ENCODE peak calls at places on chromosomes 4 and X, in four cellular contexts. W is mesendoderm, X is IMR-90, J is H1. Z is an unnamed sample.

GRCh38 chr4:79598801-79599200 is 190.8 kb upstream of the GK2 start:
- DNase-seq in W (no peak), X (no peak), J (no peak), Z (no peak)

GRCh38 chr4:3346146-3346545 is 53.3 kb downstream of the RGS12 start:
- DNase-seq in W (peak), X (peak), J (no peak), Z (peak)

GRCh38 chr4:43379001-43379400 is 486.5 kb downstream of the GRXCR1 start:
- DNase-seq in W (no peak), X (no peak), J (no peak), Z (no peak)

GRCh38 chr4:69689530-69690111 is 36.6 kb upstream of the UGT2A1 start:
- DNase-seq in W (peak), X (peak), J (no peak), Z (peak)

GRCh38 chrX:112874140-112874539 is 33.5 kb upstream of the AMOT start:
- DNase-seq in W (no peak), X (peak), J (no peak), Z (peak)

GRCh38 chr4:5203925-5204324 is 152.6 kb downstream of the STK32B start:
- DNase-seq in W (no peak), X (no peak), J (no peak), Z (no peak)

GRCh38 chr4:110109455-110109854 is 89.0 kb downstream of the ELOVL6 start:
- DNase-seq in W (no peak), X (no peak), J (no peak), Z (no peak)

GRCh38 chrX:24963823-24964222 is 51.9 kb downstream of the ARX start:
- DNase-seq in W (peak), X (no peak), J (no peak), Z (no peak)

GRCh38 chr4:183444953-183445543 is 612 bp downstream of the CDKN2AIP start:
- DNase-seq in W (peak), X (no peak), J (no peak), Z (no peak)

GRCh38 chrX:71128166-71128833 is 9.9 kb downstream of the MED12 start:
- DNase-seq in W (no peak), X (peak), J (no peak), Z (peak)

GRCh38 chr4:155762351-155762750 is 3.5 kb downstream of the GUCY1B1 start:
- DNase-seq in W (no peak), X (peak), J (no peak), Z (no peak)

GRCh38 chr4:100422911-100423310 is 94.9 kb downstream of the EMCN start:
- DNase-seq in W (no peak), X (no peak), J (no peak), Z (no peak)

GRCh38 chrX:13487731-13488505 is 81.5 kb upstream of the EGFL6 start:
- DNase-seq in W (peak), X (peak), J (peak), Z (peak)

GRCh38 chr4:113919145-113919544 is 60.3 kb downstream of the ARSJ start:
- DNase-seq in W (no peak), X (no peak), J (no peak), Z (peak)

GRCh38 chrX:136159615-136160025 is 12.3 kb downstream of the FHL1 start:
- DNase-seq in W (no peak), X (no peak), J (no peak), Z (no peak)

GRCh38 chrX:16113978-16114554 is 9.3 kb upstream of the GRPR start:
- DNase-seq in W (no peak), X (no peak), J (no peak), Z (peak)

GRCh38 chr4:150960079-150960478 is 55.0 kb downstream of the LRBA start:
- DNase-seq in W (peak), X (peak), J (no peak), Z (peak)

GRCh38 chrX:18931972-18932371 is 51.9 kb downstream of the PHKA2 start:
- DNase-seq in W (peak), X (peak), J (no peak), Z (peak)

GRCh38 chr4:152828122-152828521 is 48.4 kb downstream of the ARFIP1 start:
- DNase-seq in W (no peak), X (peak), J (no peak), Z (no peak)

GRCh38 chr4:184644553-184645307 is 4.5 kb downstream of the CASP3 start:
- DNase-seq in W (peak), X (peak), J (no peak), Z (peak)

GRCh38 chr4:152956650-152957436 is 20.7 kb downstream of the FHDC1 start:
- DNase-seq in W (peak), X (peak), J (no peak), Z (peak)

GRCh38 chr4:13522282-13523104 is 21.8 kb downstream of the NKX3-2 start:
- DNase-seq in W (peak), X (no peak), J (no peak), Z (no peak)

GRCh38 chr4:80322716-80323115 is 12.8 kb upstream of the CFAP299 start:
- DNase-seq in W (no peak), X (peak), J (no peak), Z (peak)

GRCh38 chr4:8897768-8898167 is 26.1 kb upstream of the HMX1 start:
- DNase-seq in W (no peak), X (no peak), J (no peak), Z (no peak)

GRCh38 chr4:120155287-120155686 is 88.6 kb upstream of the MAD2L1 start:
- DNase-seq in W (no peak), X (no peak), J (no peak), Z (no peak)

GRCh38 chr4:88857588-88857987 is 160.0 kb upstream of the NAP1L5 start:
- DNase-seq in W (no peak), X (peak), J (no peak), Z (no peak)

GRCh38 chr4:3317011-3317655 is 24.3 kb downstream of the RGS12 start:
- DNase-seq in W (no peak), X (no peak), J (no peak), Z (no peak)

GRCh38 chr4:59247032-59247431 is 1953.1 kb upstream of the ADGRL3 start:
- DNase-seq in W (no peak), X (no peak), J (no peak), Z (peak)

GRCh38 chrX:96770315-96770714 is 85.7 kb downstream of the DIAPH2 start:
- DNase-seq in W (no peak), X (peak), J (no peak), Z (peak)

GRCh38 chrX:40945366-40945713 is 139.9 kb upstream of the USP9X start:
- DNase-seq in W (peak), X (peak), J (no peak), Z (peak)

GRCh38 chr4:26028133-26028792 is 114.2 kb downstream of the SMIM20 start:
- DNase-seq in W (peak), X (no peak), J (no peak), Z (no peak)

GRCh38 chrX:34300871-34301270 is 168.8 kb upstream of the FAM47A start:
- DNase-seq in W (peak), X (peak), J (peak), Z (peak)

GRCh38 chr4:182188622-182189021 is 54.6 kb upstream of the TENM3 start:
- DNase-seq in W (no peak), X (peak), J (no peak), Z (no peak)

GRCh38 chr4:139083533-139084424 is 68.2 kb downstream of the NOCT start:
- DNase-seq in W (peak), X (peak), J (no peak), Z (peak)

GRCh38 chr4:139084425-139085093 is 69.0 kb downstream of the NOCT start:
- DNase-seq in W (no peak), X (no peak), J (no peak), Z (no peak)

GRCh38 chr4:139078926-139079325 is 63.3 kb downstream of the NOCT start:
- DNase-seq in W (no peak), X (no peak), J (no peak), Z (no peak)

GRCh38 chr4:139085141-139085540 is 69.6 kb downstream of the NOCT start:
- DNase-seq in W (no peak), X (peak), J (no peak), Z (peak)

DNA sequence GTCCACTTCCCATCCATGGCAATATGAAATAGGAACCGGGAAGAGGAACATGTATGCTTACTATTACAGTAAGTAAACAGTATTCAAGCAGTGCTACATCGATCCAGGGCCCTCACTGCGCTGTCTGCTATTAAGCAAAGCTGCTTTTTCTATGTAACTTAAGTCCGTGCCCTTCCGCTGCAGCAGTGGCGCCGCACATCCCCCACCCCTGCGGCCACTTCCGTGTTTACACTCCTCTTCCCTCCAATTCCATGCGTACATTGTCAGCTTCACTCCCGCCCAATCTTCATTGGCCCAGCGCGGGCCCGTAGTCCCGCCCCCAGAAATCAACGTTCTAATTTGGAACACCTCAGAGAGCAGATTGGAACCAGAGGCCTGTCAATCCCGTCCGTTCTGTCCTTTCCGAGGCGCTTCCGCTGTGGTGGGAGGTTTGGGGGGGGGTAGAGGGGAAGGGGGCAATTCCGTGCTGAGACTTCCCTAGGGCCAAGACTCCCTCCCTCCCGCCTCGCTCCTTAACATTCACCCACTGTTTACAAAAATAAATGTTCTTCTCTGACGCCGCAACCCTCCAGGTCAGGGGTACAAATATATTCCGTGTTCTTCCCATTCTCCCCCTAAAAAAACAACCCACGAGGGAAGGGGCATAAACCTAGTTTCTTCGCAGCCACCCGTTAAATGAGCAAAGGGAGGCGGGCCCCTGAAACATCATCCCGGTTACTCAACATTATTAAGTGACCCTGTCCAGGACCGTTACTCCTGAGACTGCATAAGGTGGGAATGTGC is 67.4 kb downstream of the NOCT start:
- DNase-seq in W (peak), X (peak), J (peak), Z (peak)
- H3K23ac ChIP-seq in W (peak), X (peak), J (no peak), Z (peak)

GRCh38 chrX:372856-373640 is 13.7 kb downstream of the PPP2R3B start:
- DNase-seq in W (no peak), X (peak), J (no peak), Z (peak)
- H2BK5ac ChIP-seq in W (no peak), X (no peak), J (no peak), Z (no peak)

GRCh38 chr4:84499065-84499982 is at the start of gene NKX6-1:
- DNase-seq in W (peak), X (peak), J (peak), Z (peak)
- H3K23ac ChIP-seq in W (peak), X (no peak), J (no peak), Z (no peak)

GRCh38 chrX:74118503-74118902 is 185.5 kb upstream of the ZCCHC13 start:
- DNase-seq in W (peak), X (no peak), J (no peak), Z (no peak)

GRCh38 chrX:74117962-74118361 is 186.0 kb upstream of the ZCCHC13 start:
- DNase-seq in W (peak), X (no peak), J (no peak), Z (no peak)

GRCh38 chrX:74119016-74119910 is 184.7 kb upstream of the ZCCHC13 start:
- DNase-seq in W (peak), X (peak), J (no peak), Z (peak)
- H2BK5ac ChIP-seq in W (no peak), X (peak), J (no peak), Z (no peak)

DNA sequence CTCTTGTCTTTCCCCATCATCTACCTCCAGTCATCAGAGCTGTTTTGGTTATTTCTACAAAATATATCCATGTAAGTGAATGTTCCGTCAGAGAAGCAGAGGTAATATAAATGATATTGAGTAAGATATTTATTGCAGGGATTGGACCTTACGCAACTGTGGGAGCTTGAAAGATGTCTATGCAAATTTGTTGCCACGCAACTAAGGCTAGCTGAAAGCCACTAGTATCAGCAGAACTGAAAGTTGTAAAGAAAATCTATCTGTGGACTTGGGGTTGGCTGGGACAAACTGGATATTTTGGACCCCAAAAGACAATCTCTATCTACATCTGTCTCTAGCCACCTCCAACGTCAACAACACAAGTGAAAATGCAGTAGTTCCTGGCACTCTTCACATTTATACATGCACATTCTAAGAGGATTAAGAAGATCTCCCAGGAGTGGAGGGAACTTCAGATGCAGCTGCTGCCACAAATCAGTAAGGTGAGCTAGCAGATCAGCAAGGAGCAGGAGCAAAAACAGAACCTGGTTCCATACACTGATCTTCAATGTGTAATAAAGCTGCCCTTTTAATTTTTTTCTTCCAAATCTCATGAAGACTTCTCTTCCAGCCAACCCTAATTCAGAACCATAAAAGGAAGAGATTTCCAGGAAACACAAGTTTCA is 8.5 kb upstream of the CCSER1 start:
- DNase-seq in W (no peak), X (no peak), J (no peak), Z (no peak)
- H3K23ac ChIP-seq in W (no peak), X (no peak), J (no peak), Z (no peak)

GRCh38 chr4:159349332-159349731 is 246.5 kb downstream of the RAPGEF2 start:
- DNase-seq in W (peak), X (no peak), J (no peak), Z (no peak)

GRCh38 chr4:159341486-159341885 is 238.6 kb downstream of the RAPGEF2 start:
- DNase-seq in W (no peak), X (peak), J (no peak), Z (peak)

GRCh38 chr4:159342374-159342773 is 239.5 kb downstream of the RAPGEF2 start:
- DNase-seq in W (no peak), X (no peak), J (no peak), Z (no peak)

GRCh38 chr4:159346681-159347080 is 243.8 kb downstream of the RAPGEF2 start:
- DNase-seq in W (no peak), X (no peak), J (no peak), Z (no peak)

GRCh38 chr4:159344877-159345276 is 242.0 kb downstream of the RAPGEF2 start:
- DNase-seq in W (no peak), X (no peak), J (no peak), Z (no peak)
- H2BK5ac ChIP-seq in W (no peak), X (no peak), J (no peak), Z (no peak)

DNA sequence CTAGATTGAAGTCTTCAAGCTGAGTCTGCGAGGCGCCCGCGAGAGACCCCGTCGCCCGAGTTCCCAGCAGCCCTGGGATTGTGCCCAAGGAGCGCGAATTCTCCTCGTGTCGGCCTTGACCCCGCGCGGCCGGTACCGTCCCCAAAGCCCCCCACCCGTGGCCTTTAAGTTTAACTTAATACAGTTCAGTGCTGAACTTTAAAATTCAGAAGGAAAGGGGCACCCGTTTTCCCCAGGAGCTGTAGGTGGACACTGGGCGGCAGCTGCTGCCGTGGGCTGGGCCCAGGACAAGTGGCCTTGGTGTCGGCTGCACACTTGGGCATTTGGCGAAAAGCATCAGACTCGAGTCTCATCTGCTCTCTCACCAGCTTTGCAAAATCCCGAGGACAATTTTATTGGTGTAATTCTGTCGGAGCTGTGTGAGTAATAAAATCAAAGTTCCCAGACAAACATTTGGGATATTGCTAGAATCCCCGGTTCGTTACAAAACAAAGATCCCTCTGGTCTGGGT is 634 bp downstream of the CWH43 start:
- DNase-seq in W (no peak), X (no peak), J (no peak), Z (no peak)
- H3K23ac ChIP-seq in W (no peak), X (no peak), J (no peak), Z (no peak)

DNA sequence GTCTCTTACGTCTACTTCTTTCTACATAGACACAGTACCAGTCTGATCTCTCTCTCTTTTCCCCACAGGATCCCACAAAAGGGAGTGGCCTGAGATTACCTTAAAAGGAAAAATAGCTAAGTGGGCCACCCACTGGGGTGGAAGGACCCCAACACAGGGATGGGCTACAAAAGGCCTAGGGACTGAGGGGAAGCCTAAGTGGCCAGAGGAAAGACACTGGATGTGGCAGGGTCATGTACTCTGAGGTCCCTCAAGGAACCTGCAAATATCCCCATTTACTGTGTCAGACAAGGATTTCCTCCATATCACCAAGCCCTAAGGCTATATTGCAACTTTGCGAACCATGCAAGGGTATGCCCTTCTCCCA is 6.5 kb upstream of the PRDX4 start:
- DNase-seq in W (peak), X (no peak), J (no peak), Z (no peak)
- H2BK5ac ChIP-seq in W (peak), X (no peak), J (peak), Z (no peak)

DNA sequence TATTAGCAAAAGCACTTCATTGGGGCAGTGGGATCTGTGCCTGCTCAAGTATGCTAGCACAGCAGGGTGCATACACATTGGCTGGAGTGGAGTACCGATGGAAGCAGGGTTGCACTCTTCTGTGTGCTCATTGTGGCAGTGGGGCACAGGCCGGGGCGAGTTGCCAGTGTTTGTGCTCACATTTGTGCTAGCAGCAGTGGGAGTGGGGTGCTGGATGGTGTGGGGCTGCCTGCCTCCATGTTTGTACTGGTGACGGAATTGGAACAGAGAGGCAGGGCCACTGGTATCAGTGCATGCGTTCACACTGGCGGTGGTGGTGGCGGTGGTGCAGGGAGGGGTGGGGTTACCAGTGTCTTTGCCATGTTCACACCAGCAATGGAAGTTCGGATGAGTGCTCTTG is 138.0 kb downstream of the POU4F2 start:
- DNase-seq in W (no peak), X (no peak), J (no peak), Z (no peak)
- H3K23ac ChIP-seq in W (no peak), X (no peak), J (no peak), Z (no peak)

Z was measured in mesenchymal stem cell.